ENCODE peak calls at places on chromosomes 3 and 15, in ten cellular contexts. P, D, W, A, U, C, V, M, I and G are unnamed samples.

GRCh38 chr3:55180936-55181535 is 253.2 kb upstream of the LRTM1 start:
- DNase-seq in A (no peak), P (peak), I (no peak), V (peak), U (no peak), D (peak), W (no peak), C (peak), M (peak), G (no peak)

GRCh38 chr3:13318626-13319470 is 101.3 kb downstream of the NUP210 start:
- DNase-seq in M (no peak), I (no peak), W (no peak), C (no peak), U (no peak), V (no peak), P (no peak), D (no peak), A (no peak), G (no peak)

GRCh38 chr15:46275701-46276100 is 640.9 kb downstream of the SQOR start:
- DNase-seq in C (no peak), D (no peak), U (no peak), I (no peak), V (no peak), A (no peak), P (no peak), M (no peak), W (no peak), G (no peak)

GRCh38 chr3:10198761-10199688 is 34.3 kb downstream of the IRAK2 start:
- DNase-seq in D (peak), W (peak), A (no peak), C (peak), V (no peak), M (peak), U (peak), I (no peak), P (peak), G (no peak)

GRCh38 chr3:160449660-160450598 is at the start of gene TRIM59:
- DNase-seq in P (peak), C (peak), W (peak), V (peak), D (peak), A (peak), M (peak), U (peak), I (peak), G (peak)

GRCh38 chr15:78056714-78057269 is 20.7 kb downstream of the TBC1D2B start:
- DNase-seq in D (no peak), M (no peak), I (no peak), W (no peak), U (no peak), A (peak), V (no peak), C (peak), P (no peak), G (no peak)

GRCh38 chr15:60554494-60554893 is 75.6 kb upstream of the ICE2 start:
- DNase-seq in I (no peak), M (no peak), W (no peak), C (no peak), D (no peak), V (no peak), A (no peak), P (no peak), U (no peak), G (no peak)

GRCh38 chr3:10867384-10867783 is 51.4 kb downstream of the SLC6A11 start:
- DNase-seq in U (no peak), V (no peak), P (peak), C (no peak), I (no peak), M (no peak), D (peak), W (no peak), A (no peak), G (no peak)

GRCh38 chr3:4722103-4722502 is 229.0 kb downstream of the ITPR1 start:
- DNase-seq in U (no peak), A (no peak), C (peak), I (peak), V (no peak), M (peak), D (peak), W (peak), P (peak), G (no peak)

GRCh38 chr15:101410612-101411011 is 78.9 kb downstream of the PCSK6 start:
- DNase-seq in D (no peak), V (no peak), U (no peak), M (no peak), I (peak), P (no peak), W (no peak), C (no peak), A (peak), G (no peak)

GRCh38 chr3:76965122-76965725 is 74.7 kb upstream of the ROBO2 start:
- DNase-seq in D (no peak), I (no peak), M (no peak), U (no peak), A (no peak), W (no peak), V (peak), P (no peak), C (no peak), G (no peak)

GRCh38 chr3:22960326-22960984 is 242.7 kb upstream of the UBE2E2 start:
- DNase-seq in I (no peak), P (peak), A (no peak), C (peak), U (no peak), M (peak), D (peak), V (peak), W (peak), G (no peak)

GRCh38 chr3:118011910-118012309 is 1022.7 kb downstream of the IGSF11 start:
- DNase-seq in M (no peak), A (no peak), C (no peak), U (no peak), P (no peak), V (no peak), D (no peak), I (no peak), W (no peak), G (no peak)

GRCh38 chr3:69012836-69013255 is 638 bp downstream of the EOGT start:
- DNase-seq in I (peak), C (peak), D (peak), V (peak), M (peak), U (no peak), P (peak), W (peak), A (peak), G (no peak)

GRCh38 chr3:168872811-168873210 is 777.1 kb upstream of the GOLIM4 start:
- DNase-seq in P (no peak), U (no peak), D (no peak), C (no peak), A (no peak), V (no peak), I (no peak), W (no peak), M (no peak), G (no peak)

GRCh38 chr3:9175421-9175820 is 74.0 kb downstream of the SRGAP3 start:
- DNase-seq in D (no peak), M (no peak), W (peak), I (no peak), U (no peak), A (no peak), P (no peak), V (no peak), C (no peak), G (no peak)

GRCh38 chr3:172300187-172300586 is 148.1 kb downstream of the GHSR start:
- DNase-seq in M (no peak), A (no peak), W (no peak), C (no peak), I (no peak), P (no peak), V (no peak), U (no peak), D (no peak), G (no peak)

GRCh38 chr3:127035672-127036071 is 52.8 kb downstream of the PLXNA1 start:
- DNase-seq in A (peak), M (peak), V (peak), P (peak), D (peak), W (peak), I (peak), U (no peak), C (no peak), G (peak)

GRCh38 chr15:90192961-90193786 is 8.0 kb upstream of the SEMA4B start:
- DNase-seq in A (no peak), U (no peak), D (no peak), V (no peak), M (peak), P (no peak), W (no peak), C (no peak), I (no peak), G (no peak)

GRCh38 chr15:73899197-73900128 is 26.1 kb downstream of the TBC1D21 start:
- DNase-seq in I (no peak), D (peak), A (peak), W (no peak), M (no peak), V (no peak), U (no peak), C (no peak), P (no peak), G (peak)

GRCh38 chr3:52190294-52190841 is 7.6 kb upstream of the ALAS1 start:
- DNase-seq in C (no peak), P (no peak), A (no peak), I (peak), U (no peak), W (no peak), D (peak), V (peak), M (no peak), G (no peak)

GRCh38 chr3:51985971-51986947 is 2.9 kb downstream of the ACY1 start:
- DNase-seq in C (no peak), M (peak), P (no peak), W (peak), U (no peak), V (no peak), I (no peak), D (no peak), A (no peak), G (no peak)

GRCh38 chr3:143120716-143121239 is 1.2 kb downstream of the CHST2 start:
- DNase-seq in M (peak), C (peak), W (peak), P (peak), U (peak), I (no peak), A (no peak), D (peak), V (peak), G (no peak)

GRCh38 chr15:67611803-67612369 is 69.4 kb downstream of the MAP2K5 start:
- DNase-seq in W (no peak), C (no peak), P (no peak), A (no peak), D (peak), V (no peak), M (no peak), U (no peak), I (no peak), G (no peak)

GRCh38 chr15:67607959-67608605 is 65.6 kb downstream of the MAP2K5 start:
- DNase-seq in D (no peak), W (peak), U (no peak), A (no peak), P (no peak), V (no peak), M (peak), C (no peak), I (no peak), G (no peak)

GRCh38 chr15:67618312-67618711 is 75.8 kb downstream of the MAP2K5 start:
- DNase-seq in W (no peak), U (no peak), C (no peak), A (no peak), D (no peak), V (no peak), P (no peak), I (no peak), M (no peak), G (no peak)

GRCh38 chr15:67613708-67614107 is 71.2 kb downstream of the MAP2K5 start:
- DNase-seq in U (no peak), C (no peak), P (no peak), V (no peak), M (no peak), I (no peak), W (no peak), D (no peak), A (no peak), G (no peak)
- TF ChIP-seq CTCF in U (no peak), C (no peak), P (peak), V (no peak), M (no peak), I (no peak), W (no peak), D (no peak), A (no peak), G (no peak)

GRCh38 chr15:45118996-45119395 is 4.9 kb downstream of the DUOXA2 start:
- DNase-seq in A (no peak), W (no peak), D (no peak), V (no peak), C (no peak), U (no peak), I (peak), P (no peak), M (no peak), G (no peak)

GRCh38 chr15:45117327-45118130 is 3.4 kb downstream of the DUOXA2 start:
- DNase-seq in I (no peak), P (no peak), U (no peak), V (no peak), D (no peak), A (no peak), W (no peak), M (no peak), C (no peak), G (peak)

GRCh38 chr15:45116482-45117326 is 2.6 kb downstream of the DUOXA2 start:
- DNase-seq in V (no peak), I (no peak), P (no peak), U (no peak), M (no peak), A (no peak), C (no peak), W (no peak), D (no peak), G (peak)

GRCh38 chr15:45116006-45116481 is 1.9 kb downstream of the DUOXA2 start:
- DNase-seq in W (no peak), V (no peak), D (no peak), P (no peak), C (no peak), M (no peak), A (no peak), U (no peak), I (no peak), G (no peak)

DNA sequence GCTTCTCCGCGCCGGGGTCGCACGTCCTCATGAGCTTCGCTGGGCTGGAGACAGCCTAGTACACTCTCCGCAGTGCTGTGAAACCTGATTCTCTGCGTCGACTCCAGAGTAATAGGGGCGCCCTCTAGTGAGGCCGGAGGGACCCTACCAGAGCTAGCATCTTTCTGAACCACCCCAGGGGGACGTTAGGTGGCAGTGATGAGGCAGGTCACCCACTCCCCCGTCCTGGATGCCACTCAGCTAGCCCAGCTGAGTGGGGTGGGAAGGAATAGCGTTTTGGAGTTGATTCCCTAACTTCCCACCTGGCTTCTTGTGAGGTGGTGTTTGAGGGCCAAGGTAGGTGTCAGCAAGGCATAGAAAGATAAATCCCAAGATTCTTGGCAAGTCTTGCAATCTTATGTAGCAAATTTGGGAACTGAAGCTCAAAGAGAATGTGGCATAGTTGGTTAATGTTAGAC is 4.0 kb downstream of the DUOXA2 start:
- DNase-seq in D (peak), W (peak), C (peak), I (peak), U (peak), M (peak), P (peak), V (peak), A (peak), G (peak)
- TF ChIP-seq CTCF in D (peak), W (peak), C (peak), I (peak), U (peak), M (peak), P (peak), V (peak), A (peak), G (peak)

GRCh38 chr3:79767194-79767952 is 425 bp downstream of the ROBO1 start:
- DNase-seq in D (peak), V (no peak), P (peak), A (no peak), C (no peak), I (no peak), M (no peak), W (no peak), U (no peak), G (no peak)
- TF ChIP-seq CTCF in D (no peak), V (no peak), P (peak), A (no peak), C (no peak), I (no peak), M (no peak), W (no peak), U (no peak), G (peak)

DNA sequence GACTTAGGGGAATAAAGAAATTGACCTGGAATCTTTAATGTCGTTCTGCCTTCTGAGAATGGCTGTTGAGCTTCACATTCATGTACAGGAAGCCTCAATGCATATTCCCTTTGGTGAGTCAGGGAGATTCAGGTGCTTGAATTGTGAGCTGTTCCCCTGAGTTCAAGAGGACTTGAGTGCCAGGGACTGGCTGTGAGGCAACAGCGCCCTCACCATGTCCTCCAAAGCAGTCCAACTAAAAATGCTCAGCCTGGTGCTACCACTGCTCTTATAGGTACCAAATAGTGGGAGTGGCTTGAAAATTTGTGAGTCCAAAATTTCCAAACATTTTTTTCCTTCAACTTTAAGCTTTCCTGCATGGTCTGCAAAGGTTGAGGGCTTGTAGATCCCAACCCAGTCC is 54.1 kb downstream of the LEO1 start:
- DNase-seq in P (no peak), U (no peak), I (no peak), A (no peak), W (no peak), V (no peak), D (peak), M (no peak), C (peak), G (no peak)
- TF ChIP-seq CTCF in P (peak), U (no peak), I (no peak), A (no peak), W (no peak), V (peak), D (peak), M (no peak), C (peak), G (peak)